ENCODE peak calls at places on chromosomes 6 and 20, in seven cellular contexts. G is HCT116, N is adrenal gland, A is HepG2, V is uterus, F is ovary, D is body of pancreas. W is an unnamed sample.

GRCh38 chr20:56875052-56875663 is 246.1 kb downstream of the TFAP2C start:
- DNase-seq in N (no peak), F (no peak), D (no peak), A (no peak), V (no peak), G (peak; percentile 10), W (no peak)

GRCh38 chr20:62918830-62919229 is 7.5 kb downstream of the DIDO1 start:
- DNase-seq in A (no peak), G (no peak), D (no peak), V (no peak), F (no peak), N (no peak), W (no peak)

GRCh38 chr6:149938571-149939462 is 3.0 kb upstream of the ULBP2 start:
- DNase-seq in A (no peak), D (no peak), G (no peak), F (no peak), V (no peak), N (no peak), W (no peak)

GRCh38 chr20:381581-382290 is 1.2 kb downstream of the TRIB3 start:
- DNase-seq in N (peak; percentile 82), V (peak; percentile 61), D (peak; percentile 82), A (peak; percentile 85), F (peak; percentile 42), G (peak; percentile 61), W (peak; percentile 27)

GRCh38 chr6:134995536-134995935 is 45.6 kb upstream of the ALDH8A1 start:
- DNase-seq in G (no peak), V (no peak), N (no peak), A (no peak), F (no peak), D (no peak), W (no peak)

GRCh38 chr6:11430036-11430435 is 107.5 kb upstream of the TMEM170B start:
- DNase-seq in N (no peak), D (no peak), V (no peak), F (no peak), G (no peak), A (no peak), W (no peak)

GRCh38 chr20:44392776-44393607 is 37.5 kb downstream of the HNF4A start:
- DNase-seq in D (peak; percentile 19), N (no peak), F (peak; percentile 62), V (no peak), A (peak; percentile 55), G (no peak), W (no peak)

GRCh38 chr6:34031567-34032383 is 114.1 kb downstream of the GRM4 start:
- DNase-seq in D (no peak), N (no peak), F (no peak), A (no peak), G (no peak), V (no peak), W (no peak)

GRCh38 chr20:35263609-35264223 is 14.2 kb downstream of the MMP24OS start:
- DNase-seq in D (peak; percentile 82), G (no peak), A (peak; percentile 45), N (no peak), V (no peak), F (no peak), W (no peak)

GRCh38 chr6:6834356-6835342 is 246.1 kb downstream of the LY86 start:
- DNase-seq in N (no peak), A (no peak), F (no peak), V (no peak), D (no peak), G (no peak), W (no peak)

GRCh38 chr6:164023535-164023934 is 609.0 kb downstream of the QKI start:
- DNase-seq in G (no peak), F (no peak), A (no peak), N (no peak), D (no peak), V (no peak), W (no peak)

GRCh38 chr20:56736285-56736857 is 107.3 kb downstream of the TFAP2C start:
- DNase-seq in F (no peak), D (no peak), A (no peak), V (no peak), G (no peak), N (no peak), W (no peak)

GRCh38 chr6:163872335-163872734 is 457.8 kb downstream of the QKI start:
- DNase-seq in A (no peak), N (no peak), V (no peak), D (no peak), F (no peak), G (no peak), W (no peak)

GRCh38 chr20:61436268-61436667 is 184.2 kb downstream of the CDH4 start:
- DNase-seq in V (no peak), N (no peak), A (no peak), F (no peak), G (no peak), D (no peak), W (no peak)

GRCh38 chr20:24389686-24390085 is 79.7 kb upstream of the SYNDIG1 start:
- DNase-seq in N (no peak), V (no peak), F (no peak), G (no peak), A (no peak), D (peak; percentile 33), W (no peak)

DNA sequence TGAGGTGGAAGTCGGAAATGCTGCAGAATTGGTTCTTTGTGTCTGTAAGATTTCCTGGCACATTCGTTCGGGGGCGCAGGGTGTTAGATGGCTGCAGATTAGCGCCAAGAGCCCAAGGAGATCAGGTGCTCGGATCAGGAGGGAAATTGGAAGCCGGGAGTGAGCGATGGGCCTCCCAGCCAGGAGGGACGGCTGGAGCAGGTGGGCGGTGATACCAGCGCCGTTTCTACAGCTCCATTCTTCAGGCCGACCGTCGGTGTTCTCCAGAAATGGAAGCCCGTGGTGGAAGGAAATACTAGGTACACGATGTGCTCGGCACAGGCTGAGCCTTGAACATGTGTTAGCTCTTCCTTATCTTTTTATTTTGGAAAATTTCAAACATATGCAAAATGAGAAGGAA is 6.5 kb downstream of the SIRPA start:
- DNase-seq in D (no peak), F (no peak), A (no peak), G (no peak), N (no peak), V (no peak), W (no peak)
- H3K27ac ChIP-seq in D (no peak overlapping the region), F (no peak overlapping the region), A (no peak overlapping the region), G (no peak overlapping the region), N (no peak overlapping the region), V (no peak overlapping the region), W (no peak overlapping the region)

GRCh38 chr6:35497571-35498406 is 910 bp upstream of the TEAD3 start:
- DNase-seq in V (peak; percentile 85), F (peak; percentile 86), G (no peak), D (peak; percentile 53), N (peak; percentile 77), A (peak; percentile 47), W (no peak)
- TF ChIP-seq POLR2A in V (no peak), F (peak; percentile 55), G (no peak), D (no peak), N (no peak), A (no peak), W (no peak)

DNA sequence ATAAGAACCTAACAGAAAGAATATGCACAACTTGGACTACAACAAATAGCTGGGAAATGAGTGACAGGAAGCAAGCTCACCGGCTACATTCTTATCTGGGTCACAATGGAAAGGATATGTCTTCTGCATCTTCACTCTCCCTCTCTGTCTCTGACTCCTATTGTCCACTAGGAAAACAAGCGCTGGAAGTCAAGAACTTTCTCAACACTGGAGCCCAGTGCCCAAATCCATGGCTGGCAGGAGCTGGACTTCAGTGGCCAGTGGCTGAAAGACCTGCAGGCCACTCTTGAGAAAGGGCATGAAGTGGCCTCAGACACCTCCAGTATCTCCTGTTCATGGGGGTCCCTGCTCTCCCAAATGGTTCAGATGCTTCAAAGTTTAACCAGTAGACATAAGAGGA is 62.0 kb downstream of the FAM50B start:
- DNase-seq in V (peak; percentile 11), D (no peak), F (no peak), A (no peak), N (peak; percentile 39), G (no peak), W (no peak)
- H3K27ac ChIP-seq in V (peak overlapping the region; percentile 87), D (peak overlapping the region; percentile 98), F (no peak overlapping the region), A (peak overlapping the region; percentile 94), N (no peak overlapping the region), G (no peak overlapping the region), W (peak overlapping the region; percentile 85)

GRCh38 chr20:13089950-13090469 is 81.2 kb downstream of the SPTLC3 start:
- DNase-seq in A (peak; percentile 99), G (no peak), D (no peak), N (no peak), F (no peak), V (no peak), W (no peak)
- TF ChIP-seq POLR2A in A (no peak), G (no peak), D (no peak), N (no peak), F (no peak), V (no peak), W (no peak)

GRCh38 chr20:36929290-36929689 is 22.2 kb downstream of the SAMHD1 start:
- DNase-seq in D (no peak), V (no peak), G (no peak), A (no peak), F (no peak), N (peak; percentile 45), W (no peak)

GRCh38 chr20:36926653-36927200 is 24.8 kb downstream of the SAMHD1 start:
- DNase-seq in F (no peak), D (no peak), V (no peak), A (no peak), N (no peak), G (no peak), W (no peak)

GRCh38 chr20:36932476-36933426 is 18.8 kb downstream of the SAMHD1 start:
- DNase-seq in V (no peak), G (no peak), N (no peak), A (peak; percentile 76), F (no peak), D (peak; percentile 50), W (no peak)

GRCh38 chr20:36927704-36928103 is 23.8 kb downstream of the SAMHD1 start:
- DNase-seq in A (peak; percentile 80), G (no peak), F (no peak), D (no peak), N (peak; percentile 39), V (no peak), W (no peak)

DNA sequence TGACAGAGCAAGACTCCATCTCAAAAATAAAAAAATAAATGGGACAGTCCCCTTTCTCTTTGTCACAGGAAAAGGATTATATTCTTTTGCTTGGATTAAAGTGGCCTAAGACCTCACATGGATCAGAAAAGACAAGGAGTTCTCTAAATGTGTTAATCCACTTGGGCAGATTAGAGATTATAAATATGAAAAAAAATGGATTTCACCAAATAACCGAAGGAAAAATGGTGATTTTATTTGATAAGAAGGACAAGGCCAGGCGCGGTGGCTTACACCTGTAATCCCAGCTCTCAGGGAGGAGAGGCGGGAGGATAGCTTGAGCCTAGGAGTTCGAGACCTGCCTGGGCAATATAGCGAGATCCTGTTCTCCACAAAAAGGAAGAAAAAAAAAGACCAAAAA is 21.8 kb downstream of the SAMHD1 start:
- DNase-seq in F (no peak), V (no peak), N (peak; percentile 41), G (no peak), A (no peak), D (no peak), W (no peak)
- H3K27ac ChIP-seq in F (no peak overlapping the region), V (peak overlapping the region; percentile 47), N (no peak overlapping the region), G (no peak overlapping the region), A (no peak overlapping the region), D (no peak overlapping the region), W (no peak overlapping the region)